ENCODE peak calls at places on chromosomes 3 and 15, in four cellular contexts. F, E, X and M are unnamed samples.

GRCh38 chr15:97683816-97684215 is 276.7 kb upstream of the ARRDC4 start:
- DNase-seq in F (no peak), X (no peak), E (no peak), M (no peak)

GRCh38 chr3:138928727-138929372 is 18.1 kb downstream of the FOXL2 start:
- DNase-seq in X (no peak), F (peak; percentile 9), E (no peak), M (no peak)

GRCh38 chr3:61562042-61562809 is 855 bp downstream of the PTPRG start:
- DNase-seq in F (peak; percentile 16), E (no peak), X (no peak), M (no peak)

GRCh38 chr3:56694852-56695563 is 11.9 kb upstream of the TASOR start:
- DNase-seq in F (no peak), E (no peak), X (no peak), M (no peak)

GRCh38 chr3:23117856-23118255 is 85.3 kb upstream of the UBE2E2 start:
- DNase-seq in F (no peak), E (no peak), X (no peak), M (no peak)

GRCh38 chr3:125212096-125212508 is 446 bp downstream of the SLC12A8 start:
- DNase-seq in F (peak; percentile 57), E (no peak), X (no peak), M (no peak)

GRCh38 chr15:70266412-70267089 is 168.8 kb upstream of the TLE3 start:
- DNase-seq in F (no peak), E (no peak), X (peak; percentile 13), M (no peak)

GRCh38 chr15:75554717-75555116 is 24.4 kb downstream of the PTPN9 start:
- DNase-seq in E (no peak), X (no peak), F (no peak), M (no peak)

GRCh38 chr3:174186339-174186984 is 672.7 kb upstream of the NAALADL2 start:
- DNase-seq in F (no peak), X (no peak), E (no peak), M (no peak)

GRCh38 chr3:113063126-113063894 is 72.5 kb downstream of the GTPBP8 start:
- DNase-seq in F (no peak), X (no peak), E (no peak), M (no peak)

GRCh38 chr15:80609512-80609946 is 85.6 kb upstream of the ABHD17C start:
- DNase-seq in X (no peak), E (no peak), F (no peak), M (no peak)

GRCh38 chr3:15041950-15042349 is 23.2 kb downstream of the MRPS25 start:
- DNase-seq in X (no peak), E (no peak), F (no peak), M (no peak)

GRCh38 chr3:127964053-127964452 is 49.0 kb downstream of the KBTBD12 start:
- DNase-seq in E (no peak), X (no peak), F (no peak), M (no peak)

GRCh38 chr15:38072507-38073277 is 138.3 kb downstream of the TMCO5A start:
- DNase-seq in F (peak; percentile 91), X (peak; percentile 31), E (no peak), M (peak; percentile 75)

GRCh38 chr15:22954798-22955543 is 25.2 kb downstream of the CYFIP1 start:
- DNase-seq in F (no peak), E (no peak), X (no peak), M (peak; percentile 29)

GRCh38 chr3:174822320-174822719 is 36.8 kb upstream of the NAALADL2 start:
- DNase-seq in E (no peak), X (no peak), F (no peak), M (no peak)

GRCh38 chr3:177928156-177928555 is 608.1 kb upstream of the KCNMB2 start:
- DNase-seq in X (no peak), F (no peak), E (no peak), M (no peak)

GRCh38 chr3:14503033-14503705 is 37.0 kb downstream of the GRIP2 start:
- DNase-seq in F (no peak), E (no peak), X (peak; percentile 35), M (peak; percentile 16)

GRCh38 chr3:156211583-156211982 is 91.2 kb downstream of the KCNAB1 start:
- DNase-seq in F (no peak), X (no peak), E (no peak), M (no peak)

GRCh38 chr3:152737021-152737908 is 97.7 kb upstream of the P2RY1 start:
- DNase-seq in E (peak; percentile 96), F (no peak), X (peak; percentile 4), M (no peak)

DNA sequence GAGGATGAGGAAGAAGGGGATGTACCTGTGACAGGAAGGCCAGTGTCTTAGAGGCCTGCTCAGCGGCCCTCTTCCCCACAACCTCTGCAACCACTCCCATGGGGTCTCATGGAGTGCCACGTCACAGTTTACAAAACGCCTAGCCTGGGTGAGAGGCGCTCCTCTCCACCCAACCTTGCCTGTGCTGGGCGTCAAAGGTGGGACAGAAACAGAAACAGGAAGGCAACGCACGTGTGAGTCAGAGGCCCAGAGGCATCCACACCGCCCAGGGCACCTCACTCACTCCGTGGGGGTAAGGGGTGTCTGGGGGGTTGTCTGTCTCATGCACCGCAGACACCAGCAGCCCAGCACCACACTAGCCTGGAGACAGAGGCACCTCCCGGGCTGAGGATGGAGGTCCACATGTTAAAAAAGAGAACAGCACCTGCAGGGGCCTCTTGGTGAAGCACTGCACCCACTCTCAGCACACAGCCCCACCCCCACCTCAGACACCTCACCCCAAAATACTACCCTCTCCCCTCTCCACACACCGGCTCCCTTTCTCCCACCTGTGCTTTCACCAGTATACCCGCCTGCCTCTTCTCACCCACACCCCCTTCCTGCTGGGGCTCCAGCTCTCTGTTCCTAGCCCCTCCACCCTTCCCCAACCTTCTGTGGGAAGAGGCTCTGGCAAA is 4.7 kb upstream of the CALML4 start:
- DNase-seq in E (no peak), F (no peak), X (no peak), M (no peak)
- TF ChIP-seq CBFB in E (no peak), F (no peak), X (no peak), M (no peak)

GRCh38 chr15:29939404-29939803 is 117.1 kb upstream of the TJP1 start:
- DNase-seq in X (no peak), F (no peak), E (no peak), M (no peak)

GRCh38 chr15:29942548-29942947 is 120.3 kb upstream of the TJP1 start:
- DNase-seq in F (no peak), X (no peak), E (no peak), M (no peak)

GRCh38 chr15:29944925-29945324 is 122.7 kb upstream of the TJP1 start:
- DNase-seq in E (no peak), F (no peak), X (no peak), M (no peak)

GRCh38 chr15:29938701-29939340 is 116.6 kb upstream of the TJP1 start:
- DNase-seq in X (peak; percentile 10), E (no peak), F (no peak), M (peak; percentile 10)

GRCh38 chr15:29942144-29942543 is 119.9 kb upstream of the TJP1 start:
- DNase-seq in X (no peak), E (no peak), F (no peak), M (no peak)
- TF ChIP-seq CBFB in X (no peak), E (no peak), F (no peak), M (no peak)

GRCh38 chr3:159650751-159651150 is 337.9 kb upstream of the IL12A start:
- DNase-seq in E (no peak), F (no peak), X (no peak), M (no peak)

GRCh38 chr3:159643406-159643805 is 345.2 kb upstream of the IL12A start:
- DNase-seq in F (no peak), X (no peak), E (no peak), M (no peak)

GRCh38 chr3:159649951-159650350 is 338.7 kb upstream of the IL12A start:
- DNase-seq in F (no peak), X (no peak), E (no peak), M (no peak)

GRCh38 chr3:159640220-159640619 is 348.4 kb upstream of the IL12A start:
- DNase-seq in F (no peak), X (no peak), E (no peak), M (no peak)

GRCh38 chr3:159645874-159646273 is 342.8 kb upstream of the IL12A start:
- DNase-seq in E (no peak), F (no peak), X (no peak), M (no peak)
- TF ChIP-seq CBFB in E (no peak), F (no peak), X (no peak), M (no peak)

DNA sequence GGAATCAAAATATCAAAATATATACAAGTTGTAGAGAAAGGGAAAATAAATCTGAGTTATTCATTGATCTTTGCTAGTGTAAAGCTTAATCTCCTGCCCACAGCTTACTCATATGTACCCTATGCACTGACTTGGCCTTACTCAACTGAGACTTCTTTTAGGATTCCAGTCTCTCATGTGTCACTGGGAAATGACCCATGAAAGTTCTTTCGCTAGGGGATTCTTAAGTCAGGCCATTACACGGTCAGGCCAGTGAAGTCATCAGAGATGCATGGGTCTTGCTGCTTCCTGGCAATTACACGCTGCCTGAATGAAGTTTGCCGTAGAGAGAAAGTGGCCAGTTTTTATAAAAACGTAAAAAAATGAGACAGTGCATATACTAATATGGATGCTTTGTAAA is 20.7 kb upstream of the LPP start:
- DNase-seq in E (no peak), F (no peak), X (no peak), M (no peak)
- TF ChIP-seq CBFB in E (no peak), F (no peak), X (no peak), M (no peak)

GRCh38 chr3:169710619-169711018 is 47.1 kb upstream of the MECOM start:
- DNase-seq in X (no peak), F (no peak), E (no peak), M (no peak)
- TF ChIP-seq CBFB in X (no peak), F (no peak), E (no peak), M (no peak)

GRCh38 chr3:115239717-115240116 is 92.6 kb upstream of the ZBTB20 start:
- DNase-seq in X (peak; percentile 70), F (no peak), E (no peak), M (peak; percentile 9)
- TF ChIP-seq CBFB in X (no peak), F (no peak), E (no peak), M (no peak)

GRCh38 chr15:40125950-40126349 is 17.3 kb upstream of the BMF start:
- DNase-seq in F (no peak), E (no peak), X (no peak), M (no peak)

GRCh38 chr15:40118473-40118872 is 9.8 kb upstream of the BMF start:
- DNase-seq in F (no peak), E (no peak), X (no peak), M (no peak)

DNA sequence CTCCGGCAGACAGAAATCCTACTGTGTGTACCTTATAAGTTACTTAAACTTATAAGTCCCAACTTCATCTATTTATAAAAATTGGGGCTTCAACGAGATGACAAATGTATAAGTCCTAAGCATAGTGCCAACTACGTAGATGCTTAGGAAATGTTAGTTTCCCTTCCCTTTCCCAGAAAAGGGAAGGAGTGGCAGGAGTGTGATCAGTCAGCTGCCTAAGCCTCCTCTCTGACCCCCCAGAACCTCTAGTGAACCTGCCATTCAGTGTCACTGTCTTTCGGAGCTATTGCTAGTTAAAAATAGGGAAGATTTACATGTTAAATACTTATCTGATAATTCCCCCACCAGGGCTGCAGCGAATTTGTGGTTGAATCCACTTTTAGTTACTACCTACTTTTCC is 13.6 kb upstream of the BMF start:
- DNase-seq in F (no peak), X (no peak), E (no peak), M (no peak)
- TF ChIP-seq CBFB in F (no peak), X (no peak), E (no peak), M (no peak)